ENCODE peak calls at places on chromosomes 2 and 18, in eight cellular contexts. N, G, L, P, U, K, M and W are unnamed samples.

GRCh38 chr2:230738391-230738811 is 25.8 kb downstream of the CAB39 start:
- DNase-seq in L (no peak), K (no peak), N (no peak), G (no peak), P (no peak), M (no peak), U (peak), W (no peak)

GRCh38 chr18:46939337-46939963 is 22.0 kb downstream of the KATNAL2 start:
- DNase-seq in G (no peak), M (no peak), N (peak), U (peak), K (no peak), P (no peak), L (no peak), W (no peak)

GRCh38 chr2:154158101-154158500 is 286.4 kb downstream of the GALNT13 start:
- DNase-seq in P (no peak), K (no peak), G (no peak), L (no peak), U (no peak), M (no peak), N (no peak), W (no peak)

GRCh38 chr2:22291074-22291473 is 1093.9 kb upstream of the KLHL29 start:
- DNase-seq in L (no peak), U (no peak), K (no peak), M (no peak), G (no peak), P (no peak), N (no peak), W (no peak)

GRCh38 chr2:106065268-106065982 is 128.7 kb downstream of the UXS1 start:
- DNase-seq in P (no peak), M (no peak), U (no peak), K (peak), G (no peak), L (peak), N (no peak), W (no peak)

GRCh38 chr2:194962254-194962653 is 694.8 kb upstream of the SLC39A10 start:
- DNase-seq in U (no peak), N (no peak), K (no peak), M (no peak), L (no peak), G (no peak), P (no peak), W (no peak)

GRCh38 chr2:118811514-118811913 is 35.9 kb downstream of the EN1 start:
- DNase-seq in U (no peak), K (no peak), L (no peak), N (no peak), M (no peak), P (no peak), G (no peak), W (no peak)

GRCh38 chr2:168189835-168190426 is 57.5 kb downstream of the STK39 start:
- DNase-seq in P (no peak), M (no peak), L (no peak), U (peak), G (no peak), N (peak), K (no peak), W (no peak)

GRCh38 chr2:74536166-74536950 is 6.6 kb downstream of the HTRA2 start:
- DNase-seq in P (no peak), N (no peak), L (no peak), U (no peak), K (no peak), G (no peak), M (no peak), W (no peak)

GRCh38 chr2:176178271-176178806 is 10.1 kb upstream of the HOXD1 start:
- DNase-seq in K (peak), L (no peak), N (no peak), P (no peak), G (no peak), M (no peak), U (no peak), W (no peak)

GRCh38 chr2:241636182-241636982 is 576 bp downstream of the THAP4 start:
- DNase-seq in G (no peak), M (peak), N (no peak), L (no peak), P (no peak), U (no peak), K (peak), W (no peak)

GRCh38 chr2:174546519-174547506 is 50.8 kb downstream of the WIPF1 start:
- DNase-seq in M (no peak), K (peak), P (peak), G (no peak), L (no peak), U (peak), N (peak), W (no peak)

GRCh38 chr2:199278099-199278498 is 179.6 kb downstream of the SATB2 start:
- DNase-seq in P (no peak), L (no peak), M (no peak), G (no peak), U (peak), N (no peak), K (no peak), W (no peak)

GRCh38 chr2:196849895-196850294 is 40.7 kb upstream of the C2orf66 start:
- DNase-seq in N (peak), G (no peak), L (no peak), P (no peak), M (no peak), K (no peak), U (peak), W (no peak)

GRCh38 chr2:127661949-127662510 is 13.3 kb downstream of the LIMS2 start:
- DNase-seq in G (no peak), U (no peak), P (no peak), M (no peak), K (no peak), L (no peak), N (no peak), W (no peak)

GRCh38 chr2:460861-461260 is 173.0 kb upstream of the ALKAL2 start:
- DNase-seq in K (no peak), M (peak), U (no peak), L (peak), G (peak), N (no peak), P (no peak), W (no peak)

GRCh38 chr18:42959528-42959927 is 156.0 kb downstream of the RIT2 start:
- DNase-seq in U (no peak), L (no peak), P (no peak), G (no peak), N (no peak), M (no peak), K (no peak), W (no peak)

GRCh38 chr2:237159006-237159897 is 73.6 kb downstream of the COPS8 start:
- DNase-seq in U (no peak), N (peak), G (no peak), P (no peak), M (no peak), K (no peak), L (no peak), W (no peak)

GRCh38 chr2:128775401-128776285 is 457.0 kb upstream of the HS6ST1 start:
- DNase-seq in N (no peak), L (no peak), K (no peak), G (no peak), P (no peak), M (no peak), U (no peak), W (no peak)

GRCh38 chr18:36592282-36592681 is 236.5 kb downstream of the TPGS2 start:
- DNase-seq in M (no peak), L (no peak), P (no peak), G (no peak), U (no peak), N (no peak), K (no peak), W (no peak)

GRCh38 chr2:233470007-233470687 is 96.4 kb downstream of the USP40 start:
- DNase-seq in U (peak), G (no peak), M (no peak), N (no peak), L (no peak), P (peak), K (peak), W (no peak)

GRCh38 chr18:59547691-59548182 is 149.5 kb downstream of the CCBE1 start:
- DNase-seq in G (no peak), K (no peak), N (peak), M (no peak), P (no peak), U (peak), L (no peak), W (no peak)

GRCh38 chr2:62297642-62298010 is 101.7 kb downstream of the B3GNT2 start:
- DNase-seq in M (no peak), N (no peak), K (no peak), P (no peak), U (no peak), L (no peak), G (no peak), W (no peak)

GRCh38 chr2:233853353-233853752 is 982 bp downstream of the HJURP start:
- DNase-seq in M (no peak), N (no peak), P (no peak), G (no peak), U (no peak), K (no peak), L (no peak), W (no peak)

GRCh38 chr2:184921676-184922075 is 323.3 kb downstream of the ZNF804A start:
- DNase-seq in M (no peak), U (no peak), K (no peak), N (no peak), G (no peak), P (no peak), L (no peak), W (no peak)

GRCh38 chr2:181680055-181680936 is at the start of gene NEUROD1:
- DNase-seq in G (no peak), K (peak), N (no peak), P (peak), L (no peak), M (no peak), U (no peak), W (peak)

GRCh38 chr2:159738509-159739390 is 26.4 kb downstream of the MARCHF7 start:
- DNase-seq in U (no peak), L (no peak), N (no peak), K (no peak), M (no peak), G (no peak), P (no peak), W (no peak)

GRCh38 chr2:213242653-213243052 is 41.6 kb upstream of the SPAG16 start:
- DNase-seq in G (no peak), M (no peak), U (no peak), L (no peak), K (no peak), P (no peak), N (no peak), W (no peak)

GRCh38 chr2:160283675-160284074 is 83.6 kb upstream of the ITGB6 start:
- DNase-seq in G (no peak), M (no peak), L (no peak), P (no peak), K (no peak), U (no peak), N (no peak), W (no peak)

GRCh38 chr2:38115216-38116012 is 39.5 kb upstream of the CYP1B1 start:
- DNase-seq in P (peak), N (peak), G (no peak), K (peak), U (peak), M (peak), L (peak), W (no peak)

GRCh38 chr2:111052621-111053020 is 68.1 kb upstream of the BCL2L11 start:
- DNase-seq in U (no peak), K (no peak), P (no peak), M (no peak), G (no peak), L (no peak), N (no peak), W (no peak)

GRCh38 chr2:115763601-115764000 is 1321.2 kb downstream of the DPP10 start:
- DNase-seq in N (no peak), G (no peak), M (no peak), P (no peak), K (no peak), L (no peak), U (no peak), W (no peak)

GRCh38 chr2:191190439-191190838 is 39.6 kb upstream of the STAT4 start:
- DNase-seq in L (no peak), K (no peak), M (no peak), G (no peak), N (no peak), U (no peak), P (no peak), W (no peak)

GRCh38 chr2:208985644-208986043 is 438.2 kb upstream of the MAP2 start:
- DNase-seq in U (no peak), L (no peak), N (no peak), K (no peak), P (no peak), M (no peak), G (no peak), W (no peak)